ENCODE peak calls at places on chromosomes 3 and 15, in four cellular contexts. C is left ventricle myocardium inferior, Q is nephron progenitor cell, N is endothelial cell. B is an unnamed sample.

GRCh38 chr3:158522737-158523136 is 48.3 kb upstream of the MLF1 start:
- DNase-seq in C (no peak), Q (no peak), N (no peak), B (no peak)

GRCh38 chr3:58176827-58177489 is 33.8 kb downstream of the DNASE1L3 start:
- DNase-seq in C (no peak), Q (no peak), N (no peak), B (peak)

GRCh38 chr3:123725652-123726400 is 141.0 kb upstream of the HACD2 start:
- DNase-seq in C (no peak), Q (no peak), N (no peak), B (no peak)

GRCh38 chr15:90154861-90155626 is 46.1 kb upstream of the SEMA4B start:
- DNase-seq in C (no peak), Q (no peak), N (no peak), B (no peak)

GRCh38 chr3:174440350-174440716 is 418.8 kb upstream of the NAALADL2 start:
- DNase-seq in C (no peak), Q (no peak), N (peak), B (no peak)

GRCh38 chr3:105140899-105141367 is 225.8 kb upstream of the ALCAM start:
- DNase-seq in C (no peak), Q (no peak), N (no peak), B (no peak)

GRCh38 chr3:117314441-117314840 is 604.9 kb downstream of the TUSC7 start:
- DNase-seq in C (no peak), Q (no peak), N (no peak), B (no peak)

GRCh38 chr3:187718802-187719201 is 16.4 kb upstream of the RTP2 start:
- DNase-seq in C (no peak), Q (no peak), N (no peak), B (no peak)

GRCh38 chr15:77605582-77605981 is 27.1 kb downstream of the LINGO1 start:
- DNase-seq in C (no peak), Q (no peak), N (no peak), B (no peak)

GRCh38 chr3:195200010-195200822 is 70.7 kb downstream of the XXYLT1 start:
- DNase-seq in C (no peak), Q (no peak), N (no peak), B (no peak)

GRCh38 chr3:112629425-112629824 is 11.5 kb downstream of the CCDC80 start:
- DNase-seq in C (peak), Q (no peak), N (no peak), B (peak)

GRCh38 chr15:49860101-49860500 is 239.3 kb downstream of the DTWD1 start:
- DNase-seq in C (no peak), Q (no peak), N (no peak), B (no peak)

GRCh38 chr3:141798455-141798854 is 35.2 kb downstream of the GRK7 start:
- DNase-seq in C (peak), Q (no peak), N (no peak), B (peak)

GRCh38 chr3:138433892-138434275 is 532 bp upstream of the ESYT3 start:
- DNase-seq in C (no peak), Q (no peak), N (no peak), B (no peak)

GRCh38 chr3:45110185-45110833 is 35.9 kb downstream of the CDCP1 start:
- DNase-seq in C (no peak), Q (no peak), N (no peak), B (peak)

GRCh38 chr3:58117561-58118305 is 93.0 kb downstream of the DNASE1L3 start:
- DNase-seq in C (peak), Q (no peak), N (no peak), B (no peak)

GRCh38 chr3:142040941-142041575 is 108.3 kb downstream of the TFDP2 start:
- DNase-seq in C (no peak), Q (no peak), N (no peak), B (no peak)

GRCh38 chr3:33060609-33061337 is 36.2 kb downstream of the GLB1 start:
- DNase-seq in C (no peak), Q (no peak), N (no peak), B (peak)

GRCh38 chr15:28185148-28185895 is 86.2 kb upstream of the OCA2 start:
- DNase-seq in C (peak), Q (no peak), N (no peak), B (no peak)

GRCh38 chr15:77988386-77989301 is 88.9 kb downstream of the TBC1D2B start:
- DNase-seq in C (no peak), Q (no peak), N (peak), B (no peak)

GRCh38 chr3:120147072-120147871 is 53.0 kb upstream of the GSK3B start:
- DNase-seq in C (no peak), Q (no peak), N (no peak), B (peak)

GRCh38 chr3:99774467-99774866 is 43.2 kb upstream of the CMSS1 start:
- DNase-seq in C (no peak), Q (no peak), N (no peak), B (peak)

GRCh38 chr3:63325386-63325785 is 47.3 kb downstream of the SYNPR start:
- DNase-seq in C (no peak), Q (no peak), N (no peak), B (no peak)

GRCh38 chr15:83053151-83053550 is 13.9 kb downstream of the BTBD1 start:
- DNase-seq in C (no peak), Q (no peak), N (no peak), B (no peak)

GRCh38 chr3:128188326-128188725 is 35.0 kb downstream of the EEFSEC start:
- DNase-seq in C (no peak), Q (no peak), N (no peak), B (no peak)

GRCh38 chr3:121883507-121883906 is 10.7 kb upstream of the SLC15A2 start:
- DNase-seq in C (no peak), Q (no peak), N (no peak), B (peak)

GRCh38 chr3:102457644-102458043 is 22.8 kb downstream of the ZPLD1 start:
- DNase-seq in C (no peak), Q (no peak), N (no peak), B (no peak)

GRCh38 chr3:10370429-10370828 is 49.5 kb upstream of the SEC13 start:
- DNase-seq in C (no peak), Q (no peak), N (no peak), B (no peak)

GRCh38 chr3:2765002-2765579 is 345.1 kb downstream of the IL5RA start:
- DNase-seq in C (no peak), Q (peak), N (no peak), B (peak)
- TF ChIP-seq CTCF in C (no peak), Q (peak), N (no peak), B (peak)

GRCh38 chr15:61755461-61755860 is 304.8 kb downstream of the VPS13C start:
- DNase-seq in C (no peak), Q (no peak), N (no peak), B (no peak)
- TF ChIP-seq CTCF in C (no peak), Q (no peak), N (no peak), B (no peak)

DNA sequence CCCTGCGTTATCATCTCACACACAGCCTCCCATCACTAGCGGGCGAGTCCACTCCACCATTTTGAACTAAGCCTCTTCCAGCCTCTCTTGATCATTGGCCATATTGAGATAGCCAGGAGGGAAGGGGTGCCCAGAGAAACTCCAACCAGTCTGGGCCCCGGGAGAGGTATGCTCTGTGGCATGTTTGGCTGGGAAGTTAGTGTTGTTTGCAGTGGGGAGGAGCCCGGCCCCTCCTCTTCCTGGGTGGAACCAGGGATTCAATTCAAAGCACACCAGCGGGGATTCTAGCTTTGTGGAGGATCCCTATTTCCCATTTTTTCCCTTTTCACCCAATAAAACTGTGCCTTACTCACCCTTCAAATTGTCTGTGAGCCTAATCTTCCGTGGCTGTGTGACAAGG is 71.8 kb downstream of the GBE1 start:
- DNase-seq in C (no peak), Q (no peak), N (no peak), B (no peak)
- TF ChIP-seq CTCF in C (no peak), Q (no peak), N (no peak), B (no peak)

GRCh38 chr3:184037816-184038215 is 6.3 kb downstream of the HTR3D start:
- DNase-seq in C (no peak), Q (no peak), N (no peak), B (no peak)

GRCh38 chr3:184039414-184039813 is 7.9 kb downstream of the HTR3D start:
- DNase-seq in C (no peak), Q (no peak), N (no peak), B (no peak)

GRCh38 chr3:184042617-184043016 is 10.2 kb upstream of the HTR3C start:
- DNase-seq in C (no peak), Q (no peak), N (no peak), B (no peak)

GRCh38 chr3:184040010-184040409 is 8.5 kb downstream of the HTR3D start:
- DNase-seq in C (no peak), Q (no peak), N (peak), B (no peak)
- TF ChIP-seq CTCF in C (peak), Q (no peak), N (no peak), B (no peak)

DNA sequence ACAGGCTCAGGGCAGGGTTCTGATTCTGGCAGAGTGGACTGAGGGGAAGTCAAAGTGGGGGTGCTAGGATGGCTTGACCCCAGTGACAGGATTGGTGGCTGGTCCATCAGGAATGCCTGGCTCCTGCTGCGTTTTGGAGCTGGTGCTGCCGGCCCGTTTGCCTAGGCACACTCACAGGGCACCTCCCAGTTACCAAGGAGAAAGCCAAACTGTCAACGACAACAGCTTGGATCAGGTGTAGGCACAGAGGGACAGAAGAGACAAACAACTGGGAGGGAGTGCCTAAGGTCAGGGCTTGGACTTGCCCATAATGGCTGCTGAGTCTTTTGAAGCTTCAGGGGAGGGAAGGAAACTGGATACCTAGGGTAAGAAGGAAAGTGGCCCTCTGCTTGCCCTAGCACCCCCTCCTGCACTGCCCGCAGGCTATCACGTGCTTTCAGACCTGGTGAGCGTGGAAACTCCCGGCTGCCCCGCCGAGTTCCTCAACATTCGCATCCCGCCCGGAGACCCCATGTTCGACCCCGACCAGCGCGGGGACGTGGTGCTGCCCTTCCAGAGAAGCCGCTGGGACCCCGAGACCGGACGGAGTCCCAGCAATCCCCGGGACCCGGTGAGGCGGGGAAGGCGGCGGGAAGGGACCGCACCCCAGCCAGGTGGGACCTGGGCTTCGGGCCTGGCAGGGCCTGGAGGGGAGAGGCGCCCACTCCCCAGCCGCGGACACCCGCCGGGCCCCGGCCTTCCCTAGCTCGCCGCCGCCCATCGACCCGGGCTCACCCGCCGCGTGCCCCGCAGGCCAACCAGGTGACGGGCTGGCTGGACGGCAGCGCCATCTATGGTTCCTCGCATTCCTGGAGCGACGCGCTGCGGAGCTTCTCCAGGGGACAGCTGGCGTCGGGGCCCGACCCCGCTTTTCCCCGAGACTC is 5.1 kb downstream of the DUOX1 start:
- DNase-seq in C (no peak), Q (peak), N (peak), B (peak)
- TF ChIP-seq CTCF in C (peak), Q (no peak), N (no peak), B (no peak)

GRCh38 chr3:170553788-170554620 is 31.9 kb downstream of the SLC7A14 start:
- DNase-seq in C (no peak), Q (no peak), N (no peak), B (no peak)
- TF ChIP-seq CTCF in C (peak), Q (no peak), N (no peak), B (no peak)

DNA sequence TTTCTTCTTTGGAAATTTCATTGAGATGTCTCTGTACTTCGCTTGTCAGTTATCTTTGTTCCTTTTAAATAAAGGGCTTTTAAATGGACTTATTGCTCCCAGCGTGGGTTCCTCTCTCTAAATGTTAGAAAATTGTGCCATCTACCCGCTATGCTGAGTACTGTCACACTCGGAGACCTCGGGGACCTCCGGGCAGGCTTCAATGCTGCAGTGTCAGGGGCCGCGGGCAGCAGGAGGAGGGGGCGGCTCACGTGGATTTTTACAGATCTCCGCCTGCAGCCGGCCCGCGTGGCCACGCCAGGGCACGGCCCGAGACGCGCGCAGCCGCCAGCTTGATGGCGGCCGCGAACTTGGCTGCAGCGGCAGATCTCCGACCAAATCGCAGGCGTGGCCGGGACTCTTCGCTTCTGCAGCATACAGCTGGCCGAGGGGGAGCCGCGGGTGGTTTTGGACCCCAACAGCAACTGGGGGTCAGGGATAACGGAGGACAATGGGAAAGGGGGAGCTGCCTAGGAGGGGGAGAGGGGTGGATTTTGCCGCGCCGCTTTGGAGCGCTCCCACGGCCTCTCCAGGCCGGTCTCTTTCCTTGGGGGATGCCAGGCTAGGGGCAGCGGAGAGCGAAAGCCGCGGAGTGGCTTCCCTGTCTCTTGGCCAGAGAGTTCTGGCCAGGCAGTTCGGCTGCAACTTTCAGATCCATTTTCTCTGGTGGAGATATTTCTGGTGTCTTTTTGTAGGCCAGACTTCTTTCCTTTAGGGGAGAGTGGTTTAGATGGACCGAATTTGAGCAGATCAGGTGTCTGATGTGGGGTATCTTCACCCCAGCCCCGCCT is 15.3 kb downstream of the NR2F2 start:
- DNase-seq in C (peak), Q (peak), N (peak), B (peak)
- TF ChIP-seq CTCF in C (peak), Q (peak), N (no peak), B (peak)

GRCh38 chr3:173275740-173276139 is 121.8 kb upstream of the NLGN1 start:
- DNase-seq in C (no peak), Q (no peak), N (no peak), B (no peak)
- TF ChIP-seq CTCF in C (no peak), Q (no peak), N (no peak), B (no peak)